ENCODE peak calls at places on chromosomes 6 and 20, in ten cellular contexts. A is HepG2, O is ovary, Y is right lobe of liver, D is A549, W is H1, P is upper lobe of left lung, I is stomach, G is esophagus squamous epithelium, L is uterus. N is an unnamed sample.

GRCh38 chr6:93794161-93794560 is 374.8 kb upstream of the EPHA7 start:
- DNase-seq in D (no peak), G (no peak), A (no peak), L (no peak), P (no peak), O (no peak), Y (no peak), I (no peak), W (no peak), N (no peak)

GRCh38 chr6:136409598-136409997 is 120.0 kb upstream of the BCLAF1 start:
- DNase-seq in O (no peak), Y (no peak), G (no peak), I (no peak), L (no peak), D (no peak), A (no peak), W (no peak), P (no peak), N (no peak)

GRCh38 chr6:25375125-25375524 is 96.0 kb downstream of the CARMIL1 start:
- DNase-seq in P (no peak), G (no peak), W (no peak), D (no peak), L (no peak), A (no peak), Y (no peak), O (no peak), I (no peak), N (no peak)

GRCh38 chr6:66985816-66986215 is 1278.8 kb upstream of the EYS start:
- DNase-seq in I (no peak), G (no peak), W (no peak), L (no peak), A (no peak), O (no peak), Y (no peak), P (no peak), D (no peak), N (no peak)

GRCh38 chr6:84651583-84651982 is 112.8 kb downstream of the TBX18 start:
- DNase-seq in D (no peak), L (no peak), O (no peak), G (no peak), Y (no peak), A (no peak), I (no peak), P (no peak), W (no peak), N (no peak)

GRCh38 chr20:61117725-61118124 is 134.3 kb upstream of the CDH4 start:
- DNase-seq in L (no peak), D (peak), W (no peak), I (no peak), P (no peak), A (no peak), O (no peak), G (no peak), Y (no peak), N (no peak)

GRCh38 chr6:106509420-106510089 is 119.7 kb downstream of the RTN4IP1 start:
- DNase-seq in D (no peak), I (no peak), W (peak), G (no peak), P (peak), A (peak), L (no peak), O (no peak), Y (peak), N (peak)

GRCh38 chr6:4822476-4822875 is 46.3 kb downstream of the CDYL start:
- DNase-seq in G (no peak), D (no peak), Y (no peak), O (no peak), A (no peak), P (no peak), W (no peak), L (no peak), I (no peak), N (no peak)

GRCh38 chr6:28896505-28897392 is 27.0 kb downstream of the TRIM27 start:
- DNase-seq in G (no peak), D (peak), A (peak), W (peak), O (peak), Y (peak), I (peak), P (peak), L (peak), N (peak)

GRCh38 chr20:63346131-63347080 is 14.7 kb downstream of the CHRNA4 start:
- DNase-seq in G (no peak), O (no peak), D (no peak), Y (peak), P (peak), I (no peak), A (no peak), W (no peak), L (no peak), N (no peak)

GRCh38 chr6:37538107-37538506 is 38.4 kb upstream of the CCDC167 start:
- DNase-seq in G (no peak), Y (no peak), I (no peak), O (no peak), P (no peak), W (peak), A (peak), D (peak), L (no peak), N (peak)

GRCh38 chr6:17456711-17457110 is 63.3 kb downstream of the CAP2 start:
- DNase-seq in G (no peak), W (no peak), L (no peak), A (no peak), I (no peak), O (no peak), Y (no peak), P (no peak), D (no peak), N (no peak)

GRCh38 chr6:160348552-160349441 is 619 bp downstream of the SLC22A3 start:
- DNase-seq in I (peak), O (peak), L (peak), D (peak), G (no peak), A (peak), W (peak), P (peak), Y (peak), N (no peak)

GRCh38 chr6:9334979-9335378 is 899.6 kb upstream of the SLC35B3 start:
- DNase-seq in G (no peak), I (no peak), O (no peak), P (no peak), L (no peak), D (no peak), A (no peak), W (no peak), Y (no peak), N (no peak)

GRCh38 chr6:88665131-88665530 is 298.3 kb downstream of the RNGTT start:
- DNase-seq in G (no peak), I (no peak), P (no peak), L (no peak), A (no peak), W (no peak), Y (no peak), D (no peak), O (no peak), N (no peak)

GRCh38 chr6:4313044-4313686 is 177.8 kb upstream of the ECI2 start:
- DNase-seq in O (no peak), G (no peak), Y (no peak), D (peak), L (no peak), W (no peak), I (no peak), P (no peak), A (no peak), N (no peak)

GRCh38 chr20:43515628-43516027 is 8.1 kb downstream of the L3MBTL1 start:
- DNase-seq in P (no peak), L (no peak), I (no peak), W (no peak), G (no peak), A (no peak), O (no peak), D (no peak), Y (no peak), N (peak)

GRCh38 chr6:85062884-85063283 is 298.5 kb upstream of the TBX18 start:
- DNase-seq in P (no peak), L (no peak), I (no peak), Y (no peak), D (no peak), O (no peak), W (no peak), G (no peak), A (no peak), N (no peak)

GRCh38 chr6:14598017-14598864 is 480.7 kb downstream of the CD83 start:
- DNase-seq in G (no peak), L (no peak), D (no peak), O (no peak), Y (no peak), W (no peak), P (no peak), A (no peak), I (no peak), N (no peak)

GRCh38 chr20:46583411-46584214 is 33.2 kb upstream of the OCSTAMP start:
- DNase-seq in D (no peak), P (no peak), I (no peak), Y (no peak), A (no peak), W (peak), G (no peak), L (no peak), O (no peak), N (no peak)

GRCh38 chr20:59821788-59822187 is 111.6 kb downstream of the SYCP2 start:
- DNase-seq in W (no peak), A (no peak), Y (no peak), D (no peak), P (no peak), I (no peak), G (no peak), L (no peak), O (no peak), N (no peak)

GRCh38 chr6:117448011-117448410 is 22.3 kb upstream of the ROS1 start:
- DNase-seq in L (no peak), P (no peak), Y (no peak), A (no peak), W (no peak), G (no peak), D (no peak), O (no peak), I (no peak), N (no peak)

GRCh38 chr6:167116109-167116837 is 6.6 kb upstream of the CCR6 start:
- DNase-seq in O (peak), A (no peak), P (peak), W (no peak), D (no peak), Y (no peak), G (no peak), L (peak), I (no peak), N (no peak)

GRCh38 chr6:105733556-105734162 is 330.8 kb upstream of the PREP start:
- DNase-seq in W (no peak), Y (no peak), P (no peak), O (no peak), D (peak), A (peak), G (no peak), I (no peak), L (no peak), N (peak)

GRCh38 chr20:33337531-33338165 is 54.6 kb downstream of the BPIFB1 start:
- DNase-seq in P (no peak), I (no peak), L (no peak), Y (no peak), A (no peak), W (no peak), O (no peak), D (no peak), G (no peak), N (no peak)

GRCh38 chr20:39795401-39796272 is 833.5 kb downstream of the DHX35 start:
- DNase-seq in W (no peak), G (no peak), A (no peak), L (peak), Y (no peak), P (no peak), I (no peak), O (no peak), D (no peak), N (no peak)

GRCh38 chr20:35991142-35991771 is 22.9 kb downstream of the CNBD2 start:
- DNase-seq in I (peak), G (no peak), Y (no peak), L (no peak), D (peak), A (peak), O (no peak), W (no peak), P (no peak), N (peak)

GRCh38 chr6:73739097-73739496 is 43.1 kb downstream of the CD109 start:
- DNase-seq in I (no peak), A (peak), D (peak), P (no peak), O (no peak), W (no peak), Y (no peak), G (no peak), L (no peak), N (peak)

GRCh38 chr6:106860940-106861339 is 113.6 kb downstream of the CD24 start:
- DNase-seq in G (no peak), P (no peak), D (no peak), W (no peak), I (no peak), Y (no peak), O (no peak), L (no peak), A (no peak), N (no peak)

GRCh38 chr20:19813839-19814238 is 55.8 kb downstream of the RIN2 start:
- DNase-seq in D (no peak), A (no peak), Y (no peak), I (no peak), P (no peak), G (no peak), O (no peak), W (no peak), L (no peak), N (no peak)

GRCh38 chr20:51373713-51374481 is 168.6 kb downstream of the NFATC2 start:
- DNase-seq in G (no peak), Y (no peak), O (no peak), I (peak), L (no peak), A (no peak), D (no peak), P (no peak), W (no peak), N (peak)
- TF ChIP-seq POLR2A in G (no peak), Y (no peak), O (no peak), I (no peak), L (no peak), A (no peak), D (no peak), P (no peak), W (no peak), N (no peak)

GRCh38 chr6:44294832-44295791 is 18.0 kb downstream of the AARS2 start:
- DNase-seq in I (no peak), L (no peak), A (no peak), Y (peak), D (no peak), P (no peak), W (no peak), G (no peak), O (no peak), N (no peak)

GRCh38 chr6:44300424-44300823 is 12.7 kb downstream of the AARS2 start:
- DNase-seq in I (no peak), W (no peak), O (no peak), P (no peak), D (no peak), A (no peak), Y (no peak), G (no peak), L (no peak), N (no peak)

GRCh38 chr6:44298864-44299263 is 14.3 kb downstream of the AARS2 start:
- DNase-seq in P (no peak), W (no peak), Y (no peak), O (no peak), L (no peak), G (no peak), I (no peak), D (no peak), A (no peak), N (no peak)

GRCh38 chr6:44298055-44298803 is 14.9 kb downstream of the AARS2 start:
- DNase-seq in P (no peak), I (no peak), Y (no peak), L (no peak), W (peak), D (peak), O (no peak), A (no peak), G (no peak), N (no peak)

DNA sequence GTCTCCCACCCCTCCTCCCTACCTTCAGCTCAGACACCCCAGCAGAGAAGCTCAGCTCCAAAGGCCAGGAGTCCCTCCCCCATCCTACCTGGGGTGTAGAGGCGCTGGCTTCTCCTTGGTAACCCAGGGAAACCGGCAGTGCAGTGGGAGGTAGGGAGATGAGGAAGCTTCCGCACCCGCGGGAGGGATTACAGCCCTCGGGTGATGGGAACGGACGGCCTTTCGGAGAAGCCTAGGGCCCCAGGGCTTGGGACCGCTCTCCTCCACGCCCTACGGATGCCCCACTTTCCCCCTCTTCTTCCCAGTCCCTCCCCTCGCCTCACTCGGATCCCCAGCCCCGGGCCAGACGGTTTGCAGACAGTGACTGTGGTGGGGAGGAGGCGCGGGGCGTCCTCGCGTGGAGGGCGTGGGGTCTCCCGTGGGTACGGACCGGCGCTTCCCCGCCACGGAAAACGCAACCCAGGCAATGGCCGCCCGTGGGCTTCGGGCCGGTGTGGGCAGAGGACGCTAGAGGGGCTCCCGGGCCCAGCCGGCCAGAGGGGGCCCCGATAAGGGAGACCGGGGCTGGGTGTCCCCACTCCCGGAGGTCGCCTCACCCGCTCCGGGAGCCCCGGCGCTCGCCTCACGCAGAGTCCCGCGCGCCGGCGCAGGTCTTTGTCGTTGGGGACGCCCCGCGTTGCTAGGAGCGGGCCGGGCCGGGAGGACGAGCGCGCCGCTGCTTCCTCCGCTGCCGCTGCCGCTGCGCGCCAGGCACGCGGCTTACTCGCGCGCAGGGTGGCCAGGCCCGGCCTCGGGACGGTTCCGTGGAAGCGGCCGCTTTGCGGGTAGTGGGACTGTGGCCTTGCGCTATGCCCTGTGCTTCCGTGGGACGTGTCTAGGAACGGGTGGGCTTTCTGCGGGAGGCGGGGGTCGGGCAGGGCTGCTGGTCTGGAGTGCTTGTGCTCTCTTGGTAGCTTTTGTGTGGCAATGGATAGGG is 15.8 kb downstream of the AARS2 start:
- DNase-seq in P (peak), Y (peak), D (no peak), G (no peak), L (peak), W (peak), O (peak), A (no peak), I (peak), N (peak)
- TF ChIP-seq POLR2A in P (no peak), Y (no peak), D (peak), G (no peak), L (no peak), W (peak), O (no peak), A (no peak), I (no peak), N (peak)

GRCh38 chr6:7546832-7547714 is 5.6 kb downstream of the DSP start:
- DNase-seq in O (no peak), P (no peak), G (no peak), W (no peak), Y (no peak), D (no peak), L (no peak), I (no peak), A (no peak), N (no peak)

GRCh38 chr6:7544597-7544996 is 3.1 kb downstream of the DSP start:
- DNase-seq in D (no peak), I (no peak), Y (no peak), A (no peak), P (no peak), L (no peak), G (no peak), W (no peak), O (no peak), N (no peak)

GRCh38 chr6:7543761-7544424 is 2.4 kb downstream of the DSP start:
- DNase-seq in D (no peak), O (no peak), I (no peak), Y (peak), L (no peak), G (no peak), A (no peak), P (no peak), W (no peak), N (no peak)

GRCh38 chr6:7546383-7546782 is 4.9 kb downstream of the DSP start:
- DNase-seq in G (no peak), O (no peak), W (no peak), P (no peak), I (no peak), Y (no peak), D (no peak), A (no peak), L (no peak), N (no peak)

DNA sequence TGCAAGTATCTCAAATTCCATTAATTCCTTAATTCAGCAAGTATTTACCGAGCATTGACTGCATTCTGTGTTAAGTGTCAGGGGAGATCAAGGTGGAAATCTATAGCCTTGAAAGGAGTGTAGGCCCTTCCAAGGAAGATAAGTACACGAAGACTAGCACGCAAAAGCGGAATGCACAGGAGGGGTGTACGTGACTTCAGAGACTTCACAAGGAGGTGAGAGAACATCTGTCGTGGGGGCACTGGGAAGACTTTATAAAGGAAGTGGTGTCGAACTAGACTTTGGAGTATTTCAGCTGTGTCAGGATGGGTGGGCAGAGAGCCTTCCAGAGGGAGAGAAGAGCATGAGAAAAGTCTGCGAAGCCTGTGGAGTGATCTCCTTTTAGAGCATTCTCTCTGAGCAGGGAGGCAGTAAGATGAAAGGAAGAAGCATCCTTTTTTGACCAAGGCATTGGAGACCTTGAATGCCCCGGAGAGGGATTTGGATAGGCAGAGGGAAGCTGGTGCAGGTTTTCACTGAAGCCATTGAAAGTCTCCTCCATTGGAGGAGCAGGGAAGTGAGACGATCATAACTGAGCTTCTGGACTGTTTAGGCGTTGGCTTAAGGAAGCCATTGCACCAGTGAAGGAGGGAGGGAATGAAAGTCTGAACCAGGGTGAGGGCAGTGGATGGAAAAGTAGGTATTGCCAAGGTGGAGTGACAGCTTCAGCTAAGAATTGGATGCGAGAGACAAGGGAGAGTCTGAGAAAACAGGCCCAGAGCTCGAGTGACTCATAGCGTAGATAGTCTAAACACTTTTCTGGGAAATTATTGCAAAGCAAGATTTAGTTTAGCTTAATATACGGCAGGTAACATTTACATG is 4.3 kb downstream of the DSP start:
- DNase-seq in O (no peak), W (no peak), L (no peak), Y (no peak), P (no peak), G (no peak), D (no peak), I (no peak), A (no peak), N (no peak)
- TF ChIP-seq POLR2A in O (no peak), W (no peak), L (no peak), Y (no peak), P (no peak), G (no peak), D (no peak), I (no peak), A (peak), N (no peak)

DNA sequence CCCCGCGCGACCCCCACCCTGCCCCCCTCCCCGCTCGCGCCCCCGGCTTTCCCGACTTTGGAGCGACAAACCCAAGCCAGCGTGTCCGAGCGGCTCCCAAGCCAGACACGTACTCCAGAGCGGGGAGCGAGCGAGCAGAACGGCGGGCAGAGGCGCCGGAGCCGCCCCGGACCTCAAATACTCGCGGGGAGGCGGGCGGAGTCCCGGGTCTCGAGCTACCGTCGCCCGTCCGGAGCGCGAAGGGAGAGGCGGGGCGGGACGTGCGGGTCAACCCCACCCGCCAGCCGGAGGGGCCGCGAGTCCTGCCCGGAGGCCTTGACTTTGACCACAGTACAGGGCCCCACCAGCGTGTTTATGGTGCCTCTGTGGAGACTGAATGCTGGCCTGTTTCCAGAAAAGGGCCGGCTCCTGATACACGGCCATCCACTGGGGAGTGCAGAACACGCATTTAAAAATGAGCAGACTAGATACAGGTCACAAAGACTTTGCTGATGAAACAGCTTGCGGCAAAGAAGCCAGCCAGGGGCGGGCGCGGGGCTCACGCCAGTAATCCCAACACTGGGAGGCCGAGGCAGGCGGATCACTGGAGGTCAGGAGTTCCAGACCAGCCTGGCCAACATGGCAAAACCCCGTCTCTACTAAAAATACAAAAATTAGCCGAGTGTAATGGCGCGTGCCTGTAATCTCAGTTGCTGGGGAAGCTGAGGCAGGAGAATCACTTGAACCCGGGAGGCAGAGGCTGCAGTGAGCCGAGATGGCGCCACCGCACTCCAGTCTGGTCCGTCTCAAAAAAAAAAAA is at the start of gene SERPINB6:
- DNase-seq in G (no peak), A (peak), P (peak), D (peak), O (peak), L (peak), I (peak), Y (peak), W (peak), N (peak)
- TF ChIP-seq POLR2A in G (no peak), A (peak), P (no peak), D (peak), O (peak), L (peak), I (no peak), Y (peak), W (no peak), N (no peak)